ENCODE peak calls at places on chromosomes 4 and X, in five cellular contexts. One of them, this sample, is unnamed.

GRCh38 chrX:69031181-69031580 is 134.1 kb downstream of the PJA1 start:
- DNase-seq in CD4-positive, CD25-positive, alpha-beta regulatory T cell: no peak
- DNase-seq in hepatocyte: no peak
- DNase-seq in K562: no peak
- DNase-seq in A549: no peak
- DNase-seq in this sample: peak; percentile 6

GRCh38 chr4:116953947-116954346 is 131.4 kb downstream of the TRAM1L1 start:
- DNase-seq in hepatocyte: no peak
- DNase-seq in A549: no peak
- DNase-seq in K562: no peak
- DNase-seq in CD4-positive, CD25-positive, alpha-beta regulatory T cell: no peak
- DNase-seq in this sample: no peak

GRCh38 chr4:69095301-69095731 is 958 bp upstream of the UGT2B7 start:
- DNase-seq in CD4-positive, CD25-positive, alpha-beta regulatory T cell: no peak
- DNase-seq in A549: peak; percentile 37
- DNase-seq in K562: no peak
- DNase-seq in hepatocyte: no peak
- DNase-seq in this sample: peak; percentile 89

GRCh38 chr4:114264877-114265291 is 285.4 kb upstream of the ARSJ start:
- DNase-seq in CD4-positive, CD25-positive, alpha-beta regulatory T cell: no peak
- DNase-seq in K562: no peak
- DNase-seq in A549: no peak
- DNase-seq in hepatocyte: no peak
- DNase-seq in this sample: peak; percentile 1

GRCh38 chr4:185933078-185933581 is 121.1 kb upstream of the SORBS2 start:
- DNase-seq in K562: no peak
- DNase-seq in A549: no peak
- DNase-seq in hepatocyte: no peak
- DNase-seq in CD4-positive, CD25-positive, alpha-beta regulatory T cell: no peak
- DNase-seq in this sample: no peak

GRCh38 chr4:165060938-165061337 is 7.3 kb downstream of the TRIM75 start:
- DNase-seq in hepatocyte: no peak
- DNase-seq in K562: no peak
- DNase-seq in A549: no peak
- DNase-seq in CD4-positive, CD25-positive, alpha-beta regulatory T cell: no peak
- DNase-seq in this sample: no peak

GRCh38 chr4:139957986-139958737 is 195.8 kb downstream of the MAML3 start:
- DNase-seq in hepatocyte: no peak
- DNase-seq in CD4-positive, CD25-positive, alpha-beta regulatory T cell: no peak
- DNase-seq in K562: no peak
- DNase-seq in A549: no peak
- DNase-seq in this sample: no peak

GRCh38 chrX:40152706-40153334 is 55.1 kb upstream of the BCOR start:
- DNase-seq in CD4-positive, CD25-positive, alpha-beta regulatory T cell: no peak
- DNase-seq in hepatocyte: peak; percentile 44
- DNase-seq in A549: peak; percentile 46
- DNase-seq in K562: no peak
- DNase-seq in this sample: no peak

GRCh38 chr4:28287837-28288236 is 1427.2 kb downstream of the STIM2 start:
- DNase-seq in CD4-positive, CD25-positive, alpha-beta regulatory T cell: no peak
- DNase-seq in hepatocyte: peak; percentile 15
- DNase-seq in A549: peak; percentile 44
- DNase-seq in K562: no peak
- DNase-seq in this sample: no peak

GRCh38 chr4:168751263-168752225 is 254.7 kb downstream of the PALLD start:
- DNase-seq in hepatocyte: peak; percentile 15
- DNase-seq in A549: no peak
- DNase-seq in K562: no peak
- DNase-seq in CD4-positive, CD25-positive, alpha-beta regulatory T cell: no peak
- DNase-seq in this sample: no peak

GRCh38 chr4:184165291-184165690 is 52.4 kb downstream of the ENPP6 start:
- DNase-seq in A549: no peak
- DNase-seq in hepatocyte: peak; percentile 47
- DNase-seq in CD4-positive, CD25-positive, alpha-beta regulatory T cell: no peak
- DNase-seq in K562: no peak
- DNase-seq in this sample: no peak

GRCh38 chr4:158998624-158999023 is 104.3 kb upstream of the RAPGEF2 start:
- DNase-seq in hepatocyte: peak; percentile 37
- DNase-seq in CD4-positive, CD25-positive, alpha-beta regulatory T cell: no peak
- DNase-seq in A549: no peak
- DNase-seq in K562: no peak
- DNase-seq in this sample: no peak

GRCh38 chrX:104330966-104331365 is 76.2 kb upstream of the ESX1 start:
- DNase-seq in A549: no peak
- DNase-seq in K562: no peak
- DNase-seq in CD4-positive, CD25-positive, alpha-beta regulatory T cell: no peak
- DNase-seq in hepatocyte: no peak
- DNase-seq in this sample: no peak

GRCh38 chr4:103994059-103994458 is 274.3 kb upstream of the TACR3 start:
- DNase-seq in hepatocyte: no peak
- DNase-seq in CD4-positive, CD25-positive, alpha-beta regulatory T cell: no peak
- DNase-seq in A549: no peak
- DNase-seq in K562: no peak
- DNase-seq in this sample: peak; percentile 10

GRCh38 chrX:71103110-71103983 is 3.2 kb downstream of the CXorf65 start:
- DNase-seq in A549: no peak
- DNase-seq in hepatocyte: peak; percentile 45
- DNase-seq in K562: peak; percentile 85
- DNase-seq in CD4-positive, CD25-positive, alpha-beta regulatory T cell: peak; percentile 71
- DNase-seq in this sample: no peak

GRCh38 chr4:37008199-37008598 is 236.3 kb upstream of the NWD2 start:
- DNase-seq in hepatocyte: peak; percentile 71
- DNase-seq in CD4-positive, CD25-positive, alpha-beta regulatory T cell: no peak
- DNase-seq in A549: peak; percentile 6
- DNase-seq in K562: no peak
- DNase-seq in this sample: peak; percentile 94

GRCh38 chrX:1323315-1323714 is 13.3 kb upstream of the IL3RA start:
- DNase-seq in CD4-positive, CD25-positive, alpha-beta regulatory T cell: peak; percentile 75
- DNase-seq in K562: peak; percentile 36
- DNase-seq in A549: peak; percentile 76
- DNase-seq in hepatocyte: peak; percentile 58
- DNase-seq in this sample: peak; percentile 51

GRCh38 chr4:107939307-107939706 is 8.0 kb downstream of the CYP2U1 start:
- DNase-seq in A549: no peak
- DNase-seq in K562: no peak
- DNase-seq in CD4-positive, CD25-positive, alpha-beta regulatory T cell: no peak
- DNase-seq in hepatocyte: no peak
- DNase-seq in this sample: no peak

GRCh38 chr4:31788676-31789075 is 1068.5 kb downstream of the PCDH7 start:
- DNase-seq in K562: no peak
- DNase-seq in hepatocyte: no peak
- DNase-seq in A549: no peak
- DNase-seq in CD4-positive, CD25-positive, alpha-beta regulatory T cell: no peak
- DNase-seq in this sample: no peak

GRCh38 chr4:74848774-74849173 is 54.5 kb upstream of the BTC start:
- DNase-seq in K562: no peak
- DNase-seq in hepatocyte: no peak
- DNase-seq in CD4-positive, CD25-positive, alpha-beta regulatory T cell: no peak
- DNase-seq in A549: no peak
- DNase-seq in this sample: no peak

GRCh38 chr4:54255881-54256280 is 26.8 kb downstream of the PDGFRA start:
- DNase-seq in A549: no peak
- DNase-seq in CD4-positive, CD25-positive, alpha-beta regulatory T cell: no peak
- DNase-seq in hepatocyte: no peak
- DNase-seq in K562: no peak
- DNase-seq in this sample: no peak

GRCh38 chr4:93760284-93760683 is 68.3 kb upstream of the ATOH1 start:
- DNase-seq in CD4-positive, CD25-positive, alpha-beta regulatory T cell: no peak
- DNase-seq in A549: no peak
- DNase-seq in K562: no peak
- DNase-seq in hepatocyte: no peak
- DNase-seq in this sample: no peak
- H3K27ac ChIP-seq in CD4-positive, CD25-positive, alpha-beta regulatory T cell: no peak overlapping the region
- H3K27ac ChIP-seq in A549: no peak overlapping the region
- H3K27ac ChIP-seq in K562: no peak overlapping the region
- H3K27ac ChIP-seq in hepatocyte: peak overlapping the region; percentile 54
- H3K27ac ChIP-seq in this sample: no peak overlapping the region

DNA sequence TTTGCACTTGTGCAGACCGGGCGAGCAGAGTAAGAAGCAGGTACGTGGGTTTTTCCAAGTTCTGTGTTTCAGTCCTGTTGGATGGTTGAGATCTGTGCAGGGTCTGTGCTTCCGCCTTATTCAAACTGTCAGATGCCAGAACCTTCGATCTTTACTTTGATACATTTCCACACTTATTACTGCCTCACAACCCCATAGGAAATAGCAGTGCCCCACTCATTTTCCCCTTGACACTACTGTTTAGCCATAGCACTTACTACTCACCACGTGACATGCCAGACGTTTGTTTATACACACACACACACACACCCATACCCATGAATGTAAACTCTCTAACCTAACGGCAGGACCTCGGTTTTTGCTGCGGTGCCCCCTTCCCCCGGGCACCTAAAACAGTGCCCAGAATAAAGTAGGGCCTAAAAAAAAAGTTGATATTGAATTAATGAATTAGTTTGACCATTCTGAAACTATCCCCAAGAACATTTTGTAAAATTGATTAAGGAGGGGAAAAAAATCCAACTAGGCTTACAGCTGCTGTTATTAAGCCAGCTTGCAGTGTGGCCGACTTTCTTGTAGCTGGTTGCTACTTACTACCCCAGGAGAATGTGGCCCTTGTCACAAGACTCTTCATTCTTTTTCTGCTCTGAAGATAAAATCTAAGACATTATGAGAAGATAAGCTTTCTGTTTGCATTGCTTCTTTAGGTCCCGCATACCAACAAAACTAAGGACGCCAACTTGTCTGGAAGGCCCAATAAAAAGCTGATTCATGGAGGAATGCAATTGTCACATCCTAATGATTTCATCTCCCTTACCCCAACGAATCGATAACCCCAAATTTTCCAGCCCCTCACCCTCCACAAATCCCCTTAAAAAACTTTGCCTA is 707 bp upstream of the SEPSECS start:
- DNase-seq in A549: peak; percentile 17
- DNase-seq in CD4-positive, CD25-positive, alpha-beta regulatory T cell: no peak
- DNase-seq in K562: peak; percentile 38
- DNase-seq in hepatocyte: peak; percentile 58
- DNase-seq in this sample: peak; percentile 32
- H3K27ac ChIP-seq in A549: peak overlapping the region; percentile 88
- H3K27ac ChIP-seq in CD4-positive, CD25-positive, alpha-beta regulatory T cell: peak overlapping the region; percentile 98
- H3K27ac ChIP-seq in K562: peak overlapping the region; percentile 87
- H3K27ac ChIP-seq in hepatocyte: peak overlapping the region; percentile 89
- H3K27ac ChIP-seq in this sample: peak overlapping the region; percentile 99

GRCh38 chr4:85228264-85228663 is 246.7 kb upstream of the ARHGAP24 start:
- DNase-seq in CD4-positive, CD25-positive, alpha-beta regulatory T cell: no peak
- DNase-seq in hepatocyte: no peak
- DNase-seq in A549: no peak
- DNase-seq in K562: no peak
- DNase-seq in this sample: no peak
- H3K27ac ChIP-seq in CD4-positive, CD25-positive, alpha-beta regulatory T cell: no peak overlapping the region
- H3K27ac ChIP-seq in hepatocyte: no peak overlapping the region
- H3K27ac ChIP-seq in A549: no peak overlapping the region
- H3K27ac ChIP-seq in K562: no peak overlapping the region
- H3K27ac ChIP-seq in this sample: no peak overlapping the region

DNA sequence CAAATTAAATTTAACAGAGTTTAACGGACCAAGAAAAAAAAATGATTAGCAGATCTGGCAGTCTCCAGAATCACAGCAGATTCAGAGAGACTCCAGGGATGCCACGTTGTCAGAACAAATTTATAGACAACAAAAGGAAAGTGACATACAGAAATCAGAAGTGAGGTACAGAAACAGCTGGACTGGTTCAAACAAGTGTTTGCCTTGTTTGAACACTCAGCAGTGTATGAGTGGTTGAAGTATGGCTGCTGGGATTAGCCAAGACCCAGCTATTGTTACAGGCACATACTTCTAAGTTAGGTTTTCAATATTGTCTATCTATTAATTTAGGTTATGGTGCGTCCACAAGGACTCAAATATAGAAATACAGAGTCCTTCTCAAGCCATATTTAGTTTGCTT is 19.1 kb downstream of the PIR start:
- DNase-seq in CD4-positive, CD25-positive, alpha-beta regulatory T cell: no peak
- DNase-seq in hepatocyte: no peak
- DNase-seq in A549: no peak
- DNase-seq in K562: no peak
- DNase-seq in this sample: no peak
- H3K27ac ChIP-seq in CD4-positive, CD25-positive, alpha-beta regulatory T cell: no peak overlapping the region
- H3K27ac ChIP-seq in hepatocyte: no peak overlapping the region
- H3K27ac ChIP-seq in A549: no peak overlapping the region
- H3K27ac ChIP-seq in K562: no peak overlapping the region
- H3K27ac ChIP-seq in this sample: no peak overlapping the region

This sample was measured in HepG2.